ENCODE peak calls at places on chromosomes 11 and 22, in five cellular contexts. One of them, this sample, is unnamed.

GRCh38 chr11:35116762-35117588 is 22.0 kb upstream of the CD44 start:
- DNase-seq in A549: no peak
- DNase-seq in HepG2: no peak
- DNase-seq in K562: no peak
- DNase-seq in H1: no peak
- DNase-seq in this sample: peak

GRCh38 chr22:31272522-31273446 is 19.5 kb downstream of the PIK3IP1 start:
- DNase-seq in A549: peak
- DNase-seq in HepG2: peak
- DNase-seq in K562: peak
- DNase-seq in H1: peak
- DNase-seq in this sample: peak

GRCh38 chr11:96337541-96338530 is 5.2 kb downstream of the MAML2 start:
- DNase-seq in A549: no peak
- DNase-seq in HepG2: no peak
- DNase-seq in K562: peak
- DNase-seq in H1: no peak
- DNase-seq in this sample: peak

GRCh38 chr11:9001736-9002135 is 2.1 kb downstream of the NRIP3 start:
- DNase-seq in A549: no peak
- DNase-seq in HepG2: no peak
- DNase-seq in K562: no peak
- DNase-seq in H1: no peak
- DNase-seq in this sample: peak

GRCh38 chr11:3171931-3172560 is 6.9 kb upstream of the OSBPL5 start:
- DNase-seq in A549: no peak
- DNase-seq in HepG2: no peak
- DNase-seq in K562: no peak
- DNase-seq in H1: no peak
- DNase-seq in this sample: no peak

GRCh38 chr11:2521681-2522630 is 77.1 kb downstream of the KCNQ1 start:
- DNase-seq in A549: no peak
- DNase-seq in HepG2: no peak
- DNase-seq in K562: no peak
- DNase-seq in H1: no peak
- DNase-seq in this sample: no peak

GRCh38 chr11:12009617-12010321 is 1.3 kb upstream of the DKK3 start:
- DNase-seq in A549: peak
- DNase-seq in HepG2: no peak
- DNase-seq in K562: no peak
- DNase-seq in H1: no peak
- DNase-seq in this sample: no peak

GRCh38 chr11:112279901-112280267 is 19.2 kb upstream of the PLET1 start:
- DNase-seq in A549: peak
- DNase-seq in HepG2: peak
- DNase-seq in K562: peak
- DNase-seq in H1: peak
- DNase-seq in this sample: peak

GRCh38 chr11:128734439-128735224 is 40.8 kb downstream of the FLI1 start:
- DNase-seq in A549: no peak
- DNase-seq in HepG2: no peak
- DNase-seq in K562: no peak
- DNase-seq in H1: no peak
- DNase-seq in this sample: no peak

GRCh38 chr11:128735935-128736610 is 42.2 kb downstream of the FLI1 start:
- DNase-seq in A549: no peak
- DNase-seq in HepG2: no peak
- DNase-seq in K562: no peak
- DNase-seq in H1: no peak
- DNase-seq in this sample: no peak

GRCh38 chr11:128732471-128733277 is 38.8 kb downstream of the FLI1 start:
- DNase-seq in A549: no peak
- DNase-seq in HepG2: no peak
- DNase-seq in K562: no peak
- DNase-seq in H1: no peak
- DNase-seq in this sample: no peak

GRCh38 chr11:128731041-128731663 is 37.3 kb downstream of the FLI1 start:
- DNase-seq in A549: no peak
- DNase-seq in HepG2: no peak
- DNase-seq in K562: no peak
- DNase-seq in H1: no peak
- DNase-seq in this sample: no peak

DNA sequence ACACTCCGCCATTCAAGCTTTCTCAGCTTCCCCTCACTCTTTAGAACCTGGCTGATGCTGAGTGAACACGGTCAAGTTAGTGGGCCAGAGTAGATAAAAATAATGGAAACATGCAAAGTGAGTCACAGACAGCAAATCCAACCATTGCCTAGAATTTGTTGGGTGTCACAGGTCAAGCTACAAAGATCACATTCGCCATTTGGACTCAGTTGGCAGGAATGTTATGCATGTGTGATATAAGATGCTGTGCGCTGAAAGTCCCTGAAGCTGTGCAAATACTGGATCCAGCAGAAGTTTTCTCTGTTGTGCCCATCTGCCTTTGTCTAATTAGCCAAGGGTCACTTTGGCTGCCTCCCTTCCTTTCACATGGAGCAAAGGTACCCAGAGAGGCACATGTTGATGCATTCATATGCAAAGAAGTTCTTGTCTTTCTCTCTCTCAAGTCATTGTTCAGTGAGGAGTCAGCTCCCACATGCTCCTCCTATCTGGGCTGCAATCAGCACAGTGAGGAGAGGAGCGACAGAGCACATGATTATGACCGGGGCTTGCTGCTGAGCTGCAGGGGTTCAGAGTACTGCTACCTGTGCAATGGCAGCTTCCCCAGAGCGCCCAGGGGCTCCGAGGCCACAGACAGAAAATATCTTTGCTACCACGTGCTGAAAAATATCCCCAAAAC is 39.7 kb downstream of the FLI1 start:
- DNase-seq in A549: no peak
- DNase-seq in HepG2: no peak
- DNase-seq in K562: no peak
- DNase-seq in H1: peak
- DNase-seq in this sample: peak
- TF ChIP-seq POLR2A in A549: no peak
- TF ChIP-seq POLR2A in HepG2: no peak
- TF ChIP-seq POLR2A in K562: no peak
- TF ChIP-seq POLR2A in H1: no peak
- TF ChIP-seq POLR2A in this sample: no peak

GRCh38 chr11:20172721-20173447 is 12.6 kb upstream of the DBX1 start:
- DNase-seq in A549: no peak
- DNase-seq in HepG2: no peak
- DNase-seq in K562: no peak
- DNase-seq in H1: no peak
- DNase-seq in this sample: no peak
- TF ChIP-seq MAFK in A549: no peak
- TF ChIP-seq MAFK in HepG2: no peak
- TF ChIP-seq MAFK in K562: no peak
- TF ChIP-seq MAFK in H1: no peak
- TF ChIP-seq MAFK in this sample: no peak

DNA sequence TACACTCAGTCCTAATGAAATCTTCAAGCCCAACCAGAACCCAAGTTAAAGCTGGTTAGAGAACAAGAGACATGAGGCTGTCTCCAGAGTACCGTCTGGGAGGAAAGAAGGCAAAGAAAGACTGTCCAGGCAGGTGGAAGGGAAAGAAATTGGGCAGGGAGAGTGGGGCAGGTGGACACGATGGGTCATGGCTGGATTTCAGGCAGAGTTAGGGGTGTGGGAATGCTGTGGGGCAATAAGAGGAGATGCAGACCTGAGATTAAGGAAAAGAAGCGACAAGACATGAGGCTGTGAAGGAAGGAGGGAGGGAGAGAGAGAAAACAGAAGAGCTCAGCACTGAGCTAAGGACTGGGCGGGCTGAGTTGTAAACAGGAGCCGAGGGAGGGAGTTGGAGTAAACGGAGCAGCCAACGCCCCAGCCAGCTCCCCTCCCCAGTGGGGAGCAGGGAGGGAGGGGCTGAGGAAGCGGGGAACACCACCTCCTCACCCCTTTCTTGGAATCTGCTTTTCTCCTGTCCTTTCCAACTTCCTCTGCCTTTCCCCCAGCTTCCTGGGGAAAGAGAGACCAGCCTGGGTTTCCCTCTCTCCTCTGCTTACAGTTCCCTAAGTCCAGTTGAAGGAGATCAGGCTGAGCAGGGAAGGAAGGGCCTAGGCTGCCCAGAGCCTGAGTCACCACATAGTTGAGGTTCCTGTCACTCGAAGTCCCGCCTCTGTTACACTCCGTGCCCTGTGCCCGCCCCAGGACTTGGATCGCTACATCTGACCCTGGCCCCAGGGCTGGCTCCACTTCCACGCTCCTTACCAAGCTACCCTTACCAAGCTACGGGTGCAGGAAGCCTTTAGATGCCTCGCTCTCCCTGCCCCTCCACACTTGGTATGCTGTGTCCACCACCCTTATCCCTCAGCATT is 6.6 kb upstream of the AHNAK start:
- DNase-seq in A549: peak
- DNase-seq in HepG2: no peak
- DNase-seq in K562: peak
- DNase-seq in H1: peak
- DNase-seq in this sample: peak
- TF ChIP-seq POLR2A in A549: no peak
- TF ChIP-seq POLR2A in HepG2: no peak
- TF ChIP-seq POLR2A in K562: peak
- TF ChIP-seq POLR2A in H1: no peak
- TF ChIP-seq POLR2A in this sample: peak

DNA sequence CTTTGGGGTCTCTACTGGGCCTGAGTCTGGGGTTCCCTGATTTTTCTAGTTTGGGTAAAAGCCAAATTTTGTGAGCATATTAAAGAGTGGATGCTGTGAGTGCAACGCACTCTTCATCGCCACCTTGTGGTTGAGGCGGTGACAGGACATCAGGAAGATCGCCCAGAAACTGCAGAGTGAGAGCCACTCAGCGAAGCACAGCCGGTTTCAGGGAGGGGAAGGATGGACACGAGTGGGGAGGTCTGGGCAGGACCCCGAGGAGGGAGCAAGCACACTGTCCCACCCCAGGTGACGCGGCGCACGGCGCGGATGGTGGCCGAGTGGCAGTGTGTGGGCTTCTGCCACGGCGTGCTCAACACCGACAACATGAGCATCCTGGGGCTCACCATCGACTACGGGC is 9.1 kb downstream of the SELENOO start:
- DNase-seq in A549: peak
- DNase-seq in HepG2: peak
- DNase-seq in K562: peak
- DNase-seq in H1: peak
- DNase-seq in this sample: peak
- TF ChIP-seq MAFK in A549: no peak
- TF ChIP-seq MAFK in HepG2: no peak
- TF ChIP-seq MAFK in K562: no peak
- TF ChIP-seq MAFK in H1: no peak
- TF ChIP-seq MAFK in this sample: no peak

GRCh38 chr11:113314389-113315301 is at the start of gene TTC12:
- DNase-seq in A549: peak
- DNase-seq in HepG2: peak
- DNase-seq in K562: peak
- DNase-seq in H1: peak
- DNase-seq in this sample: peak
- TF ChIP-seq POLR2A in A549: peak
- TF ChIP-seq POLR2A in HepG2: peak
- TF ChIP-seq POLR2A in K562: peak
- TF ChIP-seq POLR2A in H1: no peak
- TF ChIP-seq POLR2A in this sample: peak